ENCODE peak calls at places on chromosomes 1 and 21, in four cellular contexts. Q is AG04450; D is stimulated activated CD4-positive, alpha-beta T cell treated with anti-CD3 and anti-CD28 coated beads, Interleukin-2, amount 100 ng/mL, for 48 hours; P is left lung. H is an unnamed sample.

GRCh38 chr1:31591425-31592093 is 15.2 kb downstream of the TINAGL1 start:
- DNase-seq in P (no peak), D (no peak), Q (no peak), H (no peak)

GRCh38 chr1:20486457-20487235 is 636 bp upstream of the CAMK2N1 start:
- DNase-seq in Q (no peak), P (peak), D (no peak), H (no peak)

GRCh38 chr1:119595606-119596005 is 52.5 kb downstream of the ZNF697 start:
- DNase-seq in Q (no peak), P (no peak), D (no peak), H (no peak)

GRCh38 chr1:39220900-39221870 is 16.7 kb downstream of the MACF1 start:
- DNase-seq in Q (no peak), D (no peak), P (no peak), H (no peak)

GRCh38 chr1:219710529-219711194 is 97.8 kb upstream of the ZC3H11B start:
- DNase-seq in Q (peak), P (no peak), D (no peak), H (no peak)

GRCh38 chr1:221868894-221869293 is 127.0 kb upstream of the DUSP10 start:
- DNase-seq in D (no peak), Q (peak), P (no peak), H (peak)

GRCh38 chr1:154983776-154984466 is 777 bp downstream of the FLAD1 start:
- DNase-seq in D (no peak), P (no peak), Q (no peak), H (no peak)

GRCh38 chr1:85578321-85579295 is 2.0 kb upstream of the CCN1 start:
- DNase-seq in D (no peak), Q (peak), P (no peak), H (peak)

GRCh38 chr1:99682291-99682751 is 36.4 kb downstream of the PALMD start:
- DNase-seq in P (no peak), Q (peak), D (no peak), H (no peak)

GRCh38 chr1:60573726-60574409 is 500.3 kb upstream of the C1orf87 start:
- DNase-seq in P (no peak), D (no peak), Q (peak), H (peak)

GRCh38 chr1:31701137-31701736 is 2.6 kb downstream of the COL16A1 start:
- DNase-seq in Q (peak), D (peak), P (peak), H (peak)

GRCh38 chr1:205443585-205444299 is 12.1 kb downstream of the BLACAT1 start:
- DNase-seq in D (no peak), P (no peak), Q (no peak), H (no peak)

GRCh38 chr1:52403566-52404115 is 582 bp downstream of the ORC1 start:
- DNase-seq in D (peak), Q (peak), P (peak), H (peak)

GRCh38 chr1:34286547-34286946 is 109.8 kb downstream of the C1orf94 start:
- DNase-seq in Q (no peak), D (no peak), P (no peak), H (no peak)

GRCh38 chr1:201887116-201887866 is 1.4 kb upstream of the SHISA4 start:
- DNase-seq in D (no peak), P (no peak), Q (no peak), H (no peak)

GRCh38 chr1:40308036-40308727 is 8.9 kb downstream of the COL9A2 start:
- DNase-seq in P (no peak), D (no peak), Q (no peak), H (no peak)

GRCh38 chr1:151006331-151007052 is at the start of gene MINDY1:
- DNase-seq in P (peak), D (peak), Q (peak), H (peak)

GRCh38 chr1:202023033-202023433 is 12.6 kb downstream of the ELF3 start:
- DNase-seq in P (peak), D (no peak), Q (no peak), H (no peak)

GRCh38 chr21:33844104-33844889 is 71.3 kb downstream of the ATP5PO start:
- DNase-seq in P (no peak), D (no peak), Q (no peak), H (no peak)

GRCh38 chr1:110084226-110085078 is 14.0 kb upstream of the ALX3 start:
- DNase-seq in D (no peak), P (peak), Q (peak), H (peak)

GRCh38 chr1:179251675-179252074 is 22.2 kb upstream of the ABL2 start:
- DNase-seq in P (no peak), Q (no peak), D (no peak), H (peak)

GRCh38 chr1:43447891-43448708 is 5.6 kb downstream of the HYI start:
- DNase-seq in D (no peak), Q (no peak), P (no peak), H (no peak)

GRCh38 chr1:22229374-22229773 is 86.5 kb upstream of the WNT4 start:
- DNase-seq in P (no peak), Q (no peak), D (no peak), H (no peak)

GRCh38 chr1:31127266-31127665 is 61.7 kb upstream of the PUM1 start:
- DNase-seq in D (no peak), Q (peak), P (no peak), H (peak)

GRCh38 chr21:33096426-33096825 is 26.5 kb downstream of the OLIG1 start:
- DNase-seq in D (no peak), P (no peak), Q (no peak), H (no peak)

GRCh38 chr1:19869929-19870328 is 12.3 kb upstream of the OTUD3 start:
- DNase-seq in Q (no peak), D (no peak), P (no peak), H (no peak)

GRCh38 chr1:155892801-155893200 is 18.3 kb downstream of the RIT1 start:
- DNase-seq in Q (peak), P (no peak), D (no peak), H (peak)

GRCh38 chr1:202056644-202057334 is 46.4 kb downstream of the ELF3 start:
- DNase-seq in D (no peak), P (peak), Q (no peak), H (no peak)

GRCh38 chr1:228794173-228794572 is 58.9 kb downstream of the RHOU start:
- DNase-seq in Q (no peak), P (no peak), D (no peak), H (no peak)

GRCh38 chr21:42768324-42769121 is 110.8 kb downstream of the WDR4 start:
- DNase-seq in Q (no peak), P (no peak), D (no peak), H (no peak)

GRCh38 chr1:90973897-90974798 is 47.7 kb downstream of the ZNF644 start:
- DNase-seq in P (no peak), Q (no peak), D (no peak), H (no peak)

GRCh38 chr1:156654700-156655099 is 12.8 kb downstream of the BCAN start:
- DNase-seq in D (no peak), Q (no peak), P (no peak), H (no peak)

GRCh38 chr1:33661791-33662190 is 189.3 kb downstream of the ZSCAN20 start:
- DNase-seq in Q (no peak), D (no peak), P (no peak), H (no peak)

GRCh38 chr1:166169182-166169581 is 2.4 kb upstream of the FAM78B start:
- DNase-seq in P (no peak), Q (no peak), D (no peak), H (no peak)

GRCh38 chr1:85091647-85092295 is 43.5 kb upstream of the MCOLN3 start:
- DNase-seq in Q (no peak), P (no peak), D (peak), H (no peak)

GRCh38 chr1:42184616-42185015 is 20.1 kb upstream of the GUCA2A start:
- DNase-seq in Q (no peak), P (no peak), D (no peak), H (no peak)

GRCh38 chr1:31007462-31007991 is 58.0 kb downstream of the PUM1 start:
- DNase-seq in Q (peak), P (no peak), D (no peak), H (peak)

H was measured in AG09319.